ENCODE peak calls at places on chromosomes 4 and X, in five cellular contexts. Q is H9; Y is AG04449; T is Caco-2; M is CD8-positive, alpha-beta T cell. R is an unnamed sample.

GRCh38 chrX:67635424-67635823 is 91.6 kb downstream of the AR start:
- DNase-seq in Q (no peak), Y (no peak), T (no peak), M (no peak), R (no peak)

GRCh38 chr4:81199831-81200230 is 15.2 kb downstream of the PRKG2 start:
- DNase-seq in Q (no peak), Y (no peak), T (no peak), M (no peak), R (no peak)

GRCh38 chr4:140300271-140300970 is 73.0 kb upstream of the SCOC start:
- DNase-seq in Q (peak), Y (peak), T (no peak), M (no peak), R (peak)

GRCh38 chr4:120731561-120731960 is 191.0 kb downstream of the PRDM5 start:
- DNase-seq in Q (no peak), Y (no peak), T (no peak), M (no peak), R (peak)

GRCh38 chr4:40514409-40515025 is 115.1 kb downstream of the RBM47 start:
- DNase-seq in Q (no peak), Y (no peak), T (peak), M (no peak), R (no peak)

GRCh38 chr4:158051401-158052235 is 121.2 kb downstream of the GASK1B start:
- DNase-seq in Q (no peak), Y (peak), T (no peak), M (no peak), R (peak)

GRCh38 chr4:113157086-113157857 is 107.8 kb downstream of the ANK2 start:
- DNase-seq in Q (no peak), Y (no peak), T (no peak), M (no peak), R (no peak)

GRCh38 chr4:61200991-61201526 is 933 bp downstream of the ADGRL3 start:
- DNase-seq in Q (peak), Y (no peak), T (no peak), M (no peak), R (no peak)

GRCh38 chr4:32148120-32148666 is 1428.0 kb downstream of the PCDH7 start:
- DNase-seq in Q (no peak), Y (no peak), T (no peak), M (no peak), R (no peak)

GRCh38 chrX:115233497-115234219 is at the start of gene LRCH2:
- DNase-seq in Q (peak), Y (no peak), T (no peak), M (no peak), R (peak)

GRCh38 chrX:119885554-119886428 is 9.9 kb upstream of the AKAP14 start:
- DNase-seq in Q (no peak), Y (no peak), T (peak), M (no peak), R (no peak)

GRCh38 chr4:177574446-177574845 is 132.2 kb upstream of the AGA start:
- DNase-seq in Q (no peak), Y (no peak), T (no peak), M (no peak), R (no peak)

GRCh38 chr4:98706200-98706813 is 47.9 kb upstream of the TSPAN5 start:
- DNase-seq in Q (no peak), Y (no peak), T (no peak), M (peak), R (no peak)

GRCh38 chrX:54446084-54446483 is 5.9 kb downstream of the TSR2 start:
- DNase-seq in Q (peak), Y (no peak), T (no peak), M (no peak), R (no peak)

GRCh38 chr4:75498041-75498440 is 16.2 kb downstream of the RCHY1 start:
- DNase-seq in Q (no peak), Y (no peak), T (no peak), M (no peak), R (no peak)

GRCh38 chr4:133372699-133373098 is 223.6 kb downstream of the PCDH10 start:
- DNase-seq in Q (no peak), Y (no peak), T (no peak), M (no peak), R (no peak)

GRCh38 chrX:118679290-118679689 is 48.1 kb upstream of the IL13RA1 start:
- DNase-seq in Q (no peak), Y (no peak), T (no peak), M (no peak), R (no peak)

GRCh38 chr4:137421796-137422195 is 110.5 kb downstream of the PCDH18 start:
- DNase-seq in Q (no peak), Y (no peak), T (no peak), M (no peak), R (no peak)

GRCh38 chrX:67714004-67714403 is 170.2 kb downstream of the AR start:
- DNase-seq in Q (no peak), Y (no peak), T (no peak), M (no peak), R (no peak)

DNA sequence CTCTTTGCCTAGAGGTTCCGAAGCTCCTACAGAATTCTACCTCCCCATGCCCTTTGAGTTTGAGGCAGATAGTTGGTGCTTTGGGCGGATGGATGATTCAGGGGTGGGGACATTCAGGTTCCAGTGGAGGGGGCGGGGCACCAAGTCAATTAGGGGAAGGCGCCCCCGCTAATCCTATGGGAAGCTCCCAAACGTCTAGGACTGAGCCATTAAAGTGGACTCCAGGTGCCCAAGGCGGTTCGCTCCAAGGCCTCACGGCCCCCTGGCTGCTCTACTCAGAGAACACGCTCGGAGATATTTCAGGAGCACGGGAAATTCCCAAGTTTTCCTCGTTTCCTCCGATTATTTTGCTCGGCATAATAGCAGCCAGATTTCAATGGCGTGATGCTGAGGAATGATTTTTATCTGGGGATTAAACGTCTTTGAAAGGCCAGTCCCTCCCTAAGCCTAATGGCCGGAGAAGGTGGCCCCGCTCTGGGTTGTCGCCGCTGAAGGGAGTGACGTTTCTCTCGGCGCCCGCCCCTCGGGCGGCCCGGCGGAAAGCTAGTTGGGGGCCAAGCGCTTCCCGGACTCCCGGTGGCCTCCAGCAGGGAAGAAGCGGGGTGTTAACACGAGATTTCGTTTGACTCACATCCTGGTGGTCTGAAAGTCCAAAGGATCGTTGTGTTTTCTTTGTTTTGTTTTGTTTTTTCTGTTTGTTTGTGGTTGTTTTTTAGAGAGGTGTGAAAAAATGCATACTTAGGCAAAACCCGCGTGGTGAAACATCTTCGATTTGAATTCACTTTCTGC is 1.5 kb downstream of the MSX1 start:
- DNase-seq in Q (no peak), Y (no peak), T (no peak), M (no peak), R (no peak)
- TF ChIP-seq CTCF in Q (no peak), Y (peak), T (no peak), M (no peak), R (peak)

GRCh38 chr4:184216436-184217004 is 1.2 kb downstream of the ENPP6 start:
- DNase-seq in Q (no peak), Y (no peak), T (no peak), M (no peak), R (no peak)

GRCh38 chr4:184217569-184218131 is at the start of gene ENPP6:
- DNase-seq in Q (no peak), Y (no peak), T (no peak), M (no peak), R (no peak)

GRCh38 chr4:184215709-184216328 is 1.9 kb downstream of the ENPP6 start:
- DNase-seq in Q (no peak), Y (no peak), T (no peak), M (no peak), R (no peak)
- TF ChIP-seq CTCF in Q (no peak), Y (no peak), T (no peak), M (no peak), R (no peak)

GRCh38 chrX:28586291-28586690 is 955 bp upstream of the IL1RAPL1 start:
- DNase-seq in Q (peak), Y (no peak), T (no peak), M (no peak), R (no peak)

GRCh38 chrX:28591542-28591941 is 4.3 kb downstream of the IL1RAPL1 start:
- DNase-seq in Q (no peak), Y (no peak), T (no peak), M (no peak), R (no peak)

GRCh38 chrX:28586891-28587635 is at the start of gene IL1RAPL1:
- DNase-seq in Q (no peak), Y (no peak), T (no peak), M (no peak), R (no peak)

GRCh38 chrX:28589048-28589447 is 1.8 kb downstream of the IL1RAPL1 start:
- DNase-seq in Q (no peak), Y (no peak), T (no peak), M (no peak), R (no peak)

GRCh38 chrX:28590394-28590793 is 3.1 kb downstream of the IL1RAPL1 start:
- DNase-seq in Q (no peak), Y (no peak), T (no peak), M (no peak), R (no peak)
- TF ChIP-seq CTCF in Q (peak), Y (no peak), T (no peak), M (no peak), R (no peak)

GRCh38 chrX:75295641-75296040 is 21.8 kb downstream of the UPRT start:
- DNase-seq in Q (no peak), Y (no peak), T (no peak), M (no peak), R (no peak)
- TF ChIP-seq CTCF in Q (no peak), Y (no peak), T (no peak), M (no peak), R (no peak)

GRCh38 chr4:127732623-127733199 is 2.5 kb downstream of the SLC25A31 start:
- DNase-seq in Q (no peak), Y (peak), T (no peak), M (no peak), R (peak)
- TF ChIP-seq CTCF in Q (peak), Y (peak), T (peak), M (no peak), R (peak)